ENCODE peak calls at places on chromosome 10, in six cellular contexts. One of them, this sample, is unnamed.

GRCh38 chr10:97849491-97850402 is at the start of gene GOLGA7B:
- DNase-seq in neural progenitor cell: peak
- DNase-seq in CD8-positive, alpha-beta T cell: peak
- DNase-seq in left ventricle myocardium inferior: peak
- DNase-seq in transverse colon: peak
- DNase-seq in ureter: no peak
- DNase-seq in this sample: peak

GRCh38 chr10:125514206-125515162 is 168.5 kb downstream of the TEX36 start:
- DNase-seq in neural progenitor cell: no peak
- DNase-seq in CD8-positive, alpha-beta T cell: no peak
- DNase-seq in left ventricle myocardium inferior: no peak
- DNase-seq in ureter: no peak
- DNase-seq in transverse colon: no peak
- DNase-seq in this sample: no peak

GRCh38 chr10:125550362-125550761 is 132.6 kb downstream of the TEX36 start:
- DNase-seq in transverse colon: no peak
- DNase-seq in neural progenitor cell: no peak
- DNase-seq in left ventricle myocardium inferior: no peak
- DNase-seq in ureter: no peak
- DNase-seq in CD8-positive, alpha-beta T cell: no peak
- DNase-seq in this sample: no peak

GRCh38 chr10:114541081-114541833 is 116.8 kb downstream of the ABLIM1 start:
- DNase-seq in CD8-positive, alpha-beta T cell: peak
- DNase-seq in ureter: peak
- DNase-seq in neural progenitor cell: no peak
- DNase-seq in transverse colon: peak
- DNase-seq in left ventricle myocardium inferior: peak
- DNase-seq in this sample: no peak

GRCh38 chr10:121873236-121873635 is 54.6 kb downstream of the ATE1 start:
- DNase-seq in CD8-positive, alpha-beta T cell: no peak
- DNase-seq in transverse colon: no peak
- DNase-seq in ureter: no peak
- DNase-seq in neural progenitor cell: no peak
- DNase-seq in left ventricle myocardium inferior: no peak
- DNase-seq in this sample: no peak

GRCh38 chr10:60943372-60944158 is 420 bp downstream of the RHOBTB1 start:
- DNase-seq in neural progenitor cell: peak
- DNase-seq in left ventricle myocardium inferior: peak
- DNase-seq in CD8-positive, alpha-beta T cell: no peak
- DNase-seq in ureter: peak
- DNase-seq in transverse colon: peak
- DNase-seq in this sample: peak

GRCh38 chr10:98420786-98421185 is 5.8 kb upstream of the PYROXD2 start:
- DNase-seq in neural progenitor cell: no peak
- DNase-seq in transverse colon: no peak
- DNase-seq in ureter: no peak
- DNase-seq in CD8-positive, alpha-beta T cell: peak
- DNase-seq in left ventricle myocardium inferior: peak
- DNase-seq in this sample: no peak

GRCh38 chr10:84075226-84076046 is 63.9 kb upstream of the GHITM start:
- DNase-seq in neural progenitor cell: no peak
- DNase-seq in transverse colon: no peak
- DNase-seq in ureter: no peak
- DNase-seq in left ventricle myocardium inferior: no peak
- DNase-seq in CD8-positive, alpha-beta T cell: no peak
- DNase-seq in this sample: peak

GRCh38 chr10:16933799-16934198 is 116.6 kb upstream of the RSU1 start:
- DNase-seq in transverse colon: no peak
- DNase-seq in neural progenitor cell: no peak
- DNase-seq in ureter: no peak
- DNase-seq in left ventricle myocardium inferior: no peak
- DNase-seq in CD8-positive, alpha-beta T cell: no peak
- DNase-seq in this sample: no peak

GRCh38 chr10:130717088-130717487 is 580.9 kb downstream of the GLRX3 start:
- DNase-seq in left ventricle myocardium inferior: no peak
- DNase-seq in ureter: no peak
- DNase-seq in transverse colon: no peak
- DNase-seq in CD8-positive, alpha-beta T cell: no peak
- DNase-seq in neural progenitor cell: peak
- DNase-seq in this sample: no peak

GRCh38 chr10:29736325-29737208 is 101.8 kb upstream of the SVIL start:
- DNase-seq in left ventricle myocardium inferior: peak
- DNase-seq in CD8-positive, alpha-beta T cell: peak
- DNase-seq in ureter: peak
- DNase-seq in neural progenitor cell: peak
- DNase-seq in transverse colon: peak
- DNase-seq in this sample: peak

GRCh38 chr10:109957092-109957797 is 33.9 kb upstream of the XPNPEP1 start:
- DNase-seq in left ventricle myocardium inferior: no peak
- DNase-seq in transverse colon: no peak
- DNase-seq in ureter: no peak
- DNase-seq in neural progenitor cell: no peak
- DNase-seq in CD8-positive, alpha-beta T cell: no peak
- DNase-seq in this sample: peak

GRCh38 chr10:99535764-99536399 is 3.1 kb downstream of the NKX2-3 start:
- DNase-seq in CD8-positive, alpha-beta T cell: no peak
- DNase-seq in left ventricle myocardium inferior: no peak
- DNase-seq in ureter: no peak
- DNase-seq in transverse colon: no peak
- DNase-seq in neural progenitor cell: peak
- DNase-seq in this sample: no peak

GRCh38 chr10:100522107-100522811 is 2.6 kb upstream of the SEC31B start:
- DNase-seq in left ventricle myocardium inferior: no peak
- DNase-seq in transverse colon: no peak
- DNase-seq in ureter: no peak
- DNase-seq in neural progenitor cell: no peak
- DNase-seq in CD8-positive, alpha-beta T cell: no peak
- DNase-seq in this sample: no peak

GRCh38 chr10:364267-364775 is 229.1 kb downstream of the ZMYND11 start:
- DNase-seq in ureter: no peak
- DNase-seq in left ventricle myocardium inferior: no peak
- DNase-seq in transverse colon: no peak
- DNase-seq in neural progenitor cell: no peak
- DNase-seq in CD8-positive, alpha-beta T cell: no peak
- DNase-seq in this sample: no peak

GRCh38 chr10:85916999-85917573 is 449.5 kb downstream of the GRID1 start:
- DNase-seq in transverse colon: no peak
- DNase-seq in CD8-positive, alpha-beta T cell: no peak
- DNase-seq in ureter: no peak
- DNase-seq in neural progenitor cell: no peak
- DNase-seq in left ventricle myocardium inferior: no peak
- DNase-seq in this sample: peak

GRCh38 chr10:92857904-92858514 is 9.7 kb downstream of the EXOC6 start:
- DNase-seq in neural progenitor cell: no peak
- DNase-seq in ureter: no peak
- DNase-seq in CD8-positive, alpha-beta T cell: no peak
- DNase-seq in transverse colon: no peak
- DNase-seq in left ventricle myocardium inferior: no peak
- DNase-seq in this sample: no peak

GRCh38 chr10:14396441-14397048 is 65.8 kb upstream of the FRMD4A start:
- DNase-seq in transverse colon: no peak
- DNase-seq in ureter: no peak
- DNase-seq in CD8-positive, alpha-beta T cell: no peak
- DNase-seq in neural progenitor cell: no peak
- DNase-seq in left ventricle myocardium inferior: no peak
- DNase-seq in this sample: no peak

GRCh38 chr10:62584216-62584615 is 210.0 kb downstream of the ZNF365 start:
- DNase-seq in neural progenitor cell: no peak
- DNase-seq in left ventricle myocardium inferior: no peak
- DNase-seq in ureter: no peak
- DNase-seq in CD8-positive, alpha-beta T cell: no peak
- DNase-seq in transverse colon: no peak
- DNase-seq in this sample: no peak

GRCh38 chr10:23173549-23174074 is 18.5 kb upstream of the PTF1A start:
- DNase-seq in neural progenitor cell: peak
- DNase-seq in CD8-positive, alpha-beta T cell: no peak
- DNase-seq in left ventricle myocardium inferior: no peak
- DNase-seq in transverse colon: no peak
- DNase-seq in ureter: no peak
- DNase-seq in this sample: no peak

GRCh38 chr10:59393349-59393748 is 31.0 kb upstream of the FAM13C start:
- DNase-seq in neural progenitor cell: no peak
- DNase-seq in left ventricle myocardium inferior: no peak
- DNase-seq in transverse colon: no peak
- DNase-seq in ureter: no peak
- DNase-seq in CD8-positive, alpha-beta T cell: no peak
- DNase-seq in this sample: no peak

GRCh38 chr10:52308251-52309031 is 5.6 kb upstream of the DKK1 start:
- DNase-seq in transverse colon: peak
- DNase-seq in CD8-positive, alpha-beta T cell: no peak
- DNase-seq in neural progenitor cell: peak
- DNase-seq in left ventricle myocardium inferior: peak
- DNase-seq in ureter: no peak
- DNase-seq in this sample: peak

GRCh38 chr10:3527144-3527543 is 257.9 kb downstream of the KLF6 start:
- DNase-seq in neural progenitor cell: no peak
- DNase-seq in transverse colon: no peak
- DNase-seq in ureter: no peak
- DNase-seq in CD8-positive, alpha-beta T cell: no peak
- DNase-seq in left ventricle myocardium inferior: no peak
- DNase-seq in this sample: no peak

GRCh38 chr10:76675951-76676587 is 961.5 kb downstream of the KCNMA1 start:
- DNase-seq in neural progenitor cell: no peak
- DNase-seq in left ventricle myocardium inferior: peak
- DNase-seq in transverse colon: peak
- DNase-seq in CD8-positive, alpha-beta T cell: no peak
- DNase-seq in ureter: peak
- DNase-seq in this sample: peak

GRCh38 chr10:34587002-34587740 is 227.9 kb downstream of the PARD3 start:
- DNase-seq in ureter: no peak
- DNase-seq in left ventricle myocardium inferior: no peak
- DNase-seq in transverse colon: no peak
- DNase-seq in neural progenitor cell: no peak
- DNase-seq in CD8-positive, alpha-beta T cell: no peak
- DNase-seq in this sample: no peak

GRCh38 chr10:3136763-3137611 is 35.6 kb downstream of the PITRM1 start:
- DNase-seq in left ventricle myocardium inferior: peak
- DNase-seq in transverse colon: peak
- DNase-seq in ureter: peak
- DNase-seq in CD8-positive, alpha-beta T cell: no peak
- DNase-seq in neural progenitor cell: no peak
- DNase-seq in this sample: no peak

GRCh38 chr10:28505359-28505959 is 27.5 kb upstream of the WAC start:
- DNase-seq in transverse colon: no peak
- DNase-seq in CD8-positive, alpha-beta T cell: no peak
- DNase-seq in left ventricle myocardium inferior: no peak
- DNase-seq in ureter: no peak
- DNase-seq in neural progenitor cell: no peak
- DNase-seq in this sample: no peak

GRCh38 chr10:16663472-16663871 is 141.8 kb upstream of the C1QL3 start:
- DNase-seq in transverse colon: no peak
- DNase-seq in neural progenitor cell: no peak
- DNase-seq in CD8-positive, alpha-beta T cell: no peak
- DNase-seq in left ventricle myocardium inferior: peak
- DNase-seq in ureter: no peak
- DNase-seq in this sample: no peak

GRCh38 chr10:26860026-26860541 is 674 bp downstream of the ABI1 start:
- DNase-seq in transverse colon: peak
- DNase-seq in CD8-positive, alpha-beta T cell: no peak
- DNase-seq in left ventricle myocardium inferior: peak
- DNase-seq in neural progenitor cell: peak
- DNase-seq in ureter: peak
- DNase-seq in this sample: peak

GRCh38 chr10:116470768-116471415 is 43.2 kb downstream of the PNLIPRP3 start:
- DNase-seq in neural progenitor cell: peak
- DNase-seq in CD8-positive, alpha-beta T cell: no peak
- DNase-seq in transverse colon: peak
- DNase-seq in left ventricle myocardium inferior: no peak
- DNase-seq in ureter: no peak
- DNase-seq in this sample: no peak

GRCh38 chr10:103171278-103171677 is 21.8 kb downstream of the NT5C2 start:
- DNase-seq in ureter: no peak
- DNase-seq in left ventricle myocardium inferior: no peak
- DNase-seq in neural progenitor cell: no peak
- DNase-seq in CD8-positive, alpha-beta T cell: no peak
- DNase-seq in transverse colon: no peak
- DNase-seq in this sample: no peak

GRCh38 chr10:72162978-72163377 is 52.8 kb upstream of the ANAPC16 start:
- DNase-seq in transverse colon: no peak
- DNase-seq in CD8-positive, alpha-beta T cell: no peak
- DNase-seq in left ventricle myocardium inferior: no peak
- DNase-seq in ureter: no peak
- DNase-seq in neural progenitor cell: no peak
- DNase-seq in this sample: no peak

GRCh38 chr10:72665925-72666324 is 26.0 kb upstream of the MCU start:
- DNase-seq in transverse colon: no peak
- DNase-seq in ureter: no peak
- DNase-seq in neural progenitor cell: no peak
- DNase-seq in left ventricle myocardium inferior: no peak
- DNase-seq in CD8-positive, alpha-beta T cell: no peak
- DNase-seq in this sample: no peak

GRCh38 chr10:78623577-78624215 is 445.1 kb upstream of the ZMIZ1 start:
- DNase-seq in left ventricle myocardium inferior: no peak
- DNase-seq in CD8-positive, alpha-beta T cell: no peak
- DNase-seq in neural progenitor cell: no peak
- DNase-seq in ureter: no peak
- DNase-seq in transverse colon: peak
- DNase-seq in this sample: peak

GRCh38 chr10:129531969-129532660 is 65.1 kb downstream of the MGMT start:
- DNase-seq in neural progenitor cell: no peak
- DNase-seq in left ventricle myocardium inferior: no peak
- DNase-seq in CD8-positive, alpha-beta T cell: no peak
- DNase-seq in ureter: no peak
- DNase-seq in transverse colon: no peak
- DNase-seq in this sample: no peak

GRCh38 chr10:615583-616152 is 73.8 kb downstream of the DIP2C start:
- DNase-seq in CD8-positive, alpha-beta T cell: no peak
- DNase-seq in ureter: no peak
- DNase-seq in left ventricle myocardium inferior: no peak
- DNase-seq in transverse colon: no peak
- DNase-seq in neural progenitor cell: peak
- DNase-seq in this sample: no peak

GRCh38 chr10:110437761-110438341 is 59.9 kb upstream of the DUSP5 start:
- DNase-seq in left ventricle myocardium inferior: no peak
- DNase-seq in neural progenitor cell: no peak
- DNase-seq in ureter: no peak
- DNase-seq in CD8-positive, alpha-beta T cell: no peak
- DNase-seq in transverse colon: peak
- DNase-seq in this sample: no peak

GRCh38 chr10:69640196-69640980 is 10.3 kb downstream of the FAM241B start:
- DNase-seq in CD8-positive, alpha-beta T cell: no peak
- DNase-seq in ureter: no peak
- DNase-seq in left ventricle myocardium inferior: no peak
- DNase-seq in neural progenitor cell: no peak
- DNase-seq in transverse colon: no peak
- DNase-seq in this sample: no peak

GRCh38 chr10:71021402-71021801 is 133.0 kb upstream of the PCBD1 start:
- DNase-seq in neural progenitor cell: no peak
- DNase-seq in ureter: no peak
- DNase-seq in CD8-positive, alpha-beta T cell: no peak
- DNase-seq in transverse colon: no peak
- DNase-seq in left ventricle myocardium inferior: no peak
- DNase-seq in this sample: no peak

This sample was measured in thyroid gland.